ENCODE peak calls at places on chromosome 21, in five cellular contexts. Q is IMR-90; O is psoas muscle; L is AG04450; E is CD8-positive, alpha-beta memory T cell. A is an unnamed sample.

GRCh38 chr21:39216290-39216689 is 33.0 kb upstream of the PSMG1 start:
- DNase-seq in Q (no peak), O (no peak), L (no peak), E (no peak), A (no peak)

GRCh38 chr21:24955275-24955961 is 651.9 kb downstream of the MRPL39 start:
- DNase-seq in Q (no peak), O (no peak), L (no peak), E (no peak), A (no peak)

GRCh38 chr21:25501996-25502665 is 105.2 kb downstream of the MRPL39 start:
- DNase-seq in Q (no peak), O (no peak), L (no peak), E (no peak), A (no peak)

GRCh38 chr21:38897532-38898421 is 92.0 kb downstream of the ETS2 start:
- DNase-seq in Q (no peak), O (no peak), L (no peak), E (no peak), A (no peak)

GRCh38 chr21:29196021-29196663 is 65.7 kb downstream of the MAP3K7CL start:
- DNase-seq in Q (peak; percentile 97), O (no peak), L (peak; percentile 80), E (no peak), A (peak; percentile 57)

GRCh38 chr21:37712204-37712934 is 203.9 kb downstream of the KCNJ6 start:
- DNase-seq in Q (peak; percentile 73), O (peak; percentile 65), L (peak; percentile 30), E (no peak), A (no peak)

GRCh38 chr21:38774152-38774551 is 31.6 kb upstream of the ETS2 start:
- DNase-seq in Q (no peak), O (no peak), L (no peak), E (no peak), A (no peak)

GRCh38 chr21:46581780-46582307 is 23.0 kb downstream of the S100B start:
- DNase-seq in Q (no peak), O (no peak), L (no peak), E (no peak), A (no peak)

GRCh38 chr21:46304437-46304836 is 18.3 kb downstream of the YBEY start:
- DNase-seq in Q (no peak), O (no peak), L (no peak), E (no peak), A (no peak)

GRCh38 chr21:42931560-42932235 is 6.3 kb upstream of the ERVH48-1 start:
- DNase-seq in Q (no peak), O (no peak), L (no peak), E (no peak), A (no peak)

GRCh38 chr21:44006017-44006624 is 6.0 kb upstream of the TRAPPC10 start:
- DNase-seq in Q (peak; percentile 90), O (no peak), L (peak; percentile 45), E (no peak), A (no peak)

GRCh38 chr21:16145052-16145451 is 415.3 kb downstream of the USP25 start:
- DNase-seq in Q (no peak), O (no peak), L (no peak), E (no peak), A (no peak)

GRCh38 chr21:29423051-29423450 is 124.3 kb downstream of the BACH1 start:
- DNase-seq in Q (no peak), O (no peak), L (no peak), E (no peak), A (no peak)

GRCh38 chr21:38875694-38876492 is 70.2 kb downstream of the ETS2 start:
- DNase-seq in Q (peak; percentile 57), O (no peak), L (no peak), E (no peak), A (no peak)

GRCh38 chr21:43797925-43798715 is 8.7 kb downstream of the RRP1 start:
- DNase-seq in Q (no peak), O (no peak), L (no peak), E (no peak), A (no peak)

GRCh38 chr21:43361493-43362296 is 65.2 kb downstream of the SIK1 start:
- DNase-seq in Q (peak; percentile 79), O (peak; percentile 80), L (peak; percentile 26), E (peak; percentile 33), A (peak; percentile 41)

GRCh38 chr21:37665230-37666024 is 250.8 kb downstream of the KCNJ6 start:
- DNase-seq in Q (no peak), O (no peak), L (no peak), E (no peak), A (no peak)

GRCh38 chr21:28444567-28444966 is 548.1 kb downstream of the LTN1 start:
- DNase-seq in Q (no peak), O (no peak), L (no peak), E (no peak), A (no peak)

GRCh38 chr21:28834335-28835238 is 158.1 kb downstream of the LTN1 start:
- DNase-seq in Q (no peak), O (peak; percentile 25), L (no peak), E (no peak), A (no peak)

GRCh38 chr21:38948981-38949380 is 143.3 kb downstream of the ETS2 start:
- DNase-seq in Q (peak; percentile 27), O (no peak), L (no peak), E (no peak), A (no peak)

GRCh38 chr21:27802816-27803475 is 836.1 kb upstream of the ADAMTS5 start:
- DNase-seq in Q (peak; percentile 31), O (no peak), L (no peak), E (no peak), A (no peak)

GRCh38 chr21:29256125-29256895 is 42.4 kb upstream of the BACH1 start:
- DNase-seq in Q (no peak), O (no peak), L (no peak), E (no peak), A (no peak)

GRCh38 chr21:23968722-23969647 is 1638.3 kb downstream of the MRPL39 start:
- DNase-seq in Q (peak; percentile 26), O (no peak), L (peak; percentile 7), E (peak; percentile 30), A (peak; percentile 70)

DNA sequence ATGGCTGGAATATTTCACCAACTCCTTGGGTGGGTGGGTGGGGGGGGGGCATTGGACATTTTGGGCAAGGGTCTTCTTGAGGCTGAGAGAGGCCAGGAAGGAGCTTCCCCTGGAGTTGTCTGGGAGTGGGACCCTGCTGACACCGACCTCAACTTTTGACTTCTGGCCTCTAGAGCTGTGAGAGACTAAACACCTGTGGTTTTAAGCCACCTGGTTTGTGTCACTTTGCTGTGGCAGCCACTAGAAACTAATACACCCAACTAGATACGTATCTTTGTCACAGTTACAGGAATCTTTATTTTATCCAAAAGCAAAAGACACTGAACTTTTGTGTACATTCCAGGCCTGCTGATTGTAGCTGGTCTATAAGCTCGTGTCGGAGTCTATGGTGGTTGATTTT is 9.9 kb upstream of the RIPK4 start:
- DNase-seq in Q (no peak), O (no peak), L (no peak), E (no peak), A (no peak)
- H3K4me3 ChIP-seq in Q (no peak overlapping the region), O (no peak overlapping the region), L (no peak overlapping the region), E (no peak overlapping the region), A (no peak overlapping the region)

DNA sequence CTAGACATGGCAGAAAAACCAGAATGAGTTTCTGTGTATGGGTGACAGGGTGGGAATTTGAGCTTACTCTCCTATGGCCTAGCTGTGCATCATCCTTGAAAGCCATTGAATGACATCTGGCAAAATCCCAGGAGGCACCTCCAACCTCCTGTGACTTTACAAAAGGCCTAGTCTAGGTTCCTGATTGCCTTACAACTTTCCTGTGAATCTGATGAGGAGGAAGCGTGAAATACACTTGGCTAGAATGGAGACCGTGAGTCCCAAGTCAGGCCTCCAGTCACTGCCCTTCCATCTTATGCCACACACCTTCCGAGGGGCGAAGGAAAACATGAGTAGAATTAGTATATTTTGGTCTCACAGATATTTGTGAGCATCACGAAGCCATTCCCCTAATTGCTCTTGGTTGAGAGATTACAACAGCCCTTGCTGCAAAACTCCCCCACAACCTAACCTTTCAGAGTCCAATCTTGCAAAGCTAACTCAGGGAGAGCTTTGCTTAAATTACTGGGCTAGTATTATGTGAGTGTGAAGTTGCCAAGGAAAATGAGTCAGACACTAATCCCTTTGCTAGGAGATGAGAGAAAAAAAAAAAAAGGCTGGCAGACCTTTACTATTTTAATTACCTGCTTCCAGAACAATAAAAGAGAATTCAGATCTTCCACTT is 36.3 kb upstream of the PAXBP1 start:
- DNase-seq in Q (peak; percentile 38), O (no peak), L (no peak), E (no peak), A (no peak)
- H3K27ac ChIP-seq in Q (no peak overlapping the region), O (no peak overlapping the region), L (no peak overlapping the region), E (no peak overlapping the region), A (no peak overlapping the region)

DNA sequence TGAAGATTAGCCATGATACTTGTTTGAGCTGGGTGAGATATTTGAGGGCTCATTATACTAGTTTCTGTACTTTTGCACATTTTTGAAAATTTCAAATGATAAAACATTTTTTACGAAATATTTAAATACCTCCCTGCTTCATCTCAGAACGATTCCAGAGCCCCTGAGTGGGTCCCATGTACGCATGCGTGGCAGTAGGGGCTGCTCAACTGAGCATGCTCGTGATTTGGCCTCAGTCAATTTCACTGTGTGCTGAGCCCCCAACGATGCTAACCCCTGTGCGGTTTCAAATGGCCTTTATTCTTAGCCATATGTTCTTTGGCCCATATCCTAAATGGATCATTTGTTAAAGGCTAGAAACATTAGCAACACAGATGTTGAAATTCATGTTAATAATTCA is 108.0 kb downstream of the MRPS6 start:
- DNase-seq in Q (no peak), O (peak; percentile 62), L (no peak), E (no peak), A (no peak)
- H3K4me3 ChIP-seq in Q (no peak overlapping the region), O (peak overlapping the region; percentile 61), L (no peak overlapping the region), E (no peak overlapping the region), A (no peak overlapping the region)

GRCh38 chr21:45303751-45304150 is 16.1 kb upstream of the POFUT2 start:
- DNase-seq in Q (no peak), O (peak; percentile 38), L (no peak), E (no peak), A (no peak)

GRCh38 chr21:45301521-45302081 is 13.9 kb upstream of the POFUT2 start:
- DNase-seq in Q (no peak), O (peak; percentile 46), L (no peak), E (no peak), A (no peak)

GRCh38 chr21:45300786-45301520 is 13.3 kb upstream of the POFUT2 start:
- DNase-seq in Q (no peak), O (peak; percentile 48), L (no peak), E (no peak), A (no peak)

GRCh38 chr21:45303111-45303615 is 15.5 kb upstream of the POFUT2 start:
- DNase-seq in Q (no peak), O (peak; percentile 54), L (no peak), E (no peak), A (no peak)

DNA sequence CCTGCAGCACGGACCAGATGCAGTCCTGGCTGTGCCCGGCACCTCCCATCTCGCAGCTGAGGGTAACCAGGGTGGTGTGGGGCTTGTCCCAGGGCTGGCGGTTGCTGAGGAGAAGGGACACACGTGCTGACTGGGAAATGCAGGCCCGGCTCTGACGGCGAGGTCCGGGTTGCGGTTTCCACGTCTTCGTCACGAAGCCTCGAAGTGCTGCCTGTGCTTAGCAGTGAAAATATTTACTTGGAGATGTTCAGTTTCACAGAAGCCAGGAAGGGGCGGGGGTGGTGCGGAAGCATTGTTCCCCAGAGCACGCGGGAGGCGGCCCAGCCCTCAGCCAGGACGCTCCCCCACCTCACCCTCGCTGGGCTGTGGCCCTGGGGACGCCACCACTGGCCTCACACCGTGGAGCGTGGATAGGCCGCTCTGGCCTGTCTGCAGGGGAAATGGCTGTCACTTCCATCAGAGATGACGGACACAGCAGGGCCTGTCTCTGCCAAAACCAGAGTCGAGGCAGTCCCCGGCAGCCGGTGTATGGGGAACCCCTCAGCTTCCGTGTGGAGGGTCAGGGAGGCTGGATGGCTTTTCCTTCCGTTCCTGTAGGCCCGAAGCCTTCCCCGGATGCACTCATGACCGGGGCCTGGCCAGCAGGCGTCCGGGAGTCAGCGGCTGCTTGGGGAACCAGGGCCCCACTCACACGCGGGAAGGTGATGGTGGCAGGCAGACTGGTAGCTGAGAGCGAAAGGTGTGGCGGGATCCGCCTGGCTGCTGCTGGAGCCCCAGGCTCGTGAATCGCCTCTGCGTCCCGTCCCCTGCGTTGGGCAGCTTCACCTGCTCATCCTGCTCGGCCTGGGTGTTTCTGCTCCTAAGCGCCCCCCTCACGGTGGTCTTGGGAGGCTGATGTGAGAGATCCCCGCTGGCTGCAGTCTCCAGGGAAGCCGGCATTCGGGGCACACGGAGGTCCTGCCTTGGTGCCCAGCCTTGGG is 14.7 kb upstream of the POFUT2 start:
- DNase-seq in Q (no peak), O (peak; percentile 82), L (no peak), E (no peak), A (peak; percentile 30)
- H3K27ac ChIP-seq in Q (no peak overlapping the region), O (peak overlapping the region; percentile 71), L (no peak overlapping the region), E (no peak overlapping the region), A (peak overlapping the region; percentile 73)